ENCODE peak calls at places on chromosomes 2 and 18, in five cellular contexts. Y is iPS-NIHi11; G is CD8-positive, alpha-beta T cell; C is cerebellum; P is head of caudate nucleus. V is an unnamed sample.
A peak's percentile ranks its signal among the peaks of the same experiment; 100 is the strongest.

GRCh38 chr18:10078053-10078452 is 164.2 kb downstream of the VAPA start:
- DNase-seq in C (no peak), P (no peak), Y (no peak), G (no peak), V (no peak)

GRCh38 chr2:61694312-61695274 is 156.4 kb upstream of the XPO1 start:
- DNase-seq in P (peak; percentile 95), G (peak; percentile 79), Y (peak; percentile 95), C (peak; percentile 95), V (peak; percentile 82)

GRCh38 chr2:219744698-219745097 is 117.3 kb downstream of the SLC4A3 start:
- DNase-seq in C (no peak), Y (no peak), G (no peak), P (no peak), V (no peak)

GRCh38 chr2:12618576-12618975 is 98.2 kb upstream of the TRIB2 start:
- DNase-seq in G (no peak), Y (no peak), P (no peak), C (no peak), V (no peak)

GRCh38 chr2:109062558-109063325 is 66.3 kb upstream of the SH3RF3 start:
- DNase-seq in G (no peak), P (no peak), C (no peak), Y (peak; percentile 56), V (no peak)

GRCh38 chr18:43883886-43884285 is 606.6 kb upstream of the SYT4 start:
- DNase-seq in G (no peak), C (no peak), P (no peak), Y (no peak), V (no peak)

GRCh38 chr2:151632993-151633592 is 101.2 kb downstream of the NEB start:
- DNase-seq in C (no peak), G (no peak), Y (no peak), P (no peak), V (no peak)

GRCh38 chr2:55111570-55112228 is 61.4 kb upstream of the RTN4 start:
- DNase-seq in P (peak; percentile 67), Y (no peak), C (no peak), G (no peak), V (no peak)

GRCh38 chr2:37738266-37738885 is 66.9 kb upstream of the CDC42EP3 start:
- DNase-seq in Y (no peak), C (no peak), P (no peak), G (no peak), V (no peak)

GRCh38 chr2:220166616-220167015 is 539.2 kb downstream of the SLC4A3 start:
- DNase-seq in Y (no peak), G (no peak), C (no peak), P (no peak), V (no peak)

GRCh38 chr2:22600166-22600565 is 784.8 kb upstream of the KLHL29 start:
- DNase-seq in P (no peak), G (no peak), C (no peak), Y (peak; percentile 25), V (no peak)

GRCh38 chr2:128273469-128274081 is 45.1 kb downstream of the HS6ST1 start:
- DNase-seq in P (peak; percentile 9), G (no peak), Y (peak; percentile 4), C (no peak), V (no peak)

GRCh38 chr2:69830045-69830905 is 815 bp downstream of the GMCL1 start:
- DNase-seq in P (peak; percentile 44), C (peak; percentile 15), G (peak; percentile 34), Y (peak; percentile 34), V (peak; percentile 43)

GRCh38 chr2:217289909-217290283 is 430.0 kb upstream of the TNP1 start:
- DNase-seq in P (no peak), C (no peak), Y (peak; percentile 12), G (no peak), V (no peak)

GRCh38 chr2:218031771-218032257 is 29.0 kb upstream of the TNS1 start:
- DNase-seq in Y (peak; percentile 5), P (no peak), C (no peak), G (no peak), V (no peak)

GRCh38 chr2:235551965-235552364 is 58.1 kb downstream of the AGAP1 start:
- DNase-seq in G (no peak), P (peak; percentile 72), C (peak; percentile 38), Y (peak; percentile 82), V (no peak)

GRCh38 chr2:108534577-108535379 is 508 bp downstream of the LIMS1 start:
- DNase-seq in G (peak; percentile 31), Y (no peak), C (no peak), P (peak; percentile 57), V (peak; percentile 47)

GRCh38 chr2:130765464-130765863 is 10.1 kb downstream of the AMER3 start:
- DNase-seq in G (no peak), C (no peak), Y (no peak), P (no peak), V (no peak)

GRCh38 chr2:85527787-85528186 is 11.2 kb upstream of the MAT2A start:
- DNase-seq in G (no peak), P (no peak), Y (no peak), C (no peak), V (no peak)

GRCh38 chr2:242031481-242032019 is 162.0 kb downstream of the RTP5 start:
- DNase-seq in C (no peak), P (no peak), Y (no peak), G (peak; percentile 59), V (no peak)

GRCh38 chr18:27843783-27844415 is 333.0 kb downstream of the CDH2 start:
- DNase-seq in P (no peak), Y (no peak), C (no peak), G (no peak), V (no peak)

GRCh38 chr18:10072659-10073309 is 159.0 kb downstream of the VAPA start:
- DNase-seq in C (no peak), P (no peak), G (no peak), Y (no peak), V (no peak)

GRCh38 chr2:96920801-96921560 is 51.1 kb upstream of the SEMA4C start:
- DNase-seq in G (no peak), P (no peak), C (no peak), Y (no peak), V (no peak)

GRCh38 chr2:200705305-200705985 is 106.3 kb upstream of the BZW1 start:
- DNase-seq in G (no peak), Y (peak; percentile 55), C (no peak), P (peak; percentile 61), V (no peak)

V was measured in NK-92 treated with Interleukin-12 subunit alpha and Interleukin-12 subunit beta, amount 100 ng/mL, for 24 hours.